ENCODE peak calls at places on chromosome 11, in six cellular contexts. X, V, N, Z, S and F are unnamed samples. For H3K36me3, the result is how much of the 10 kb centered on the place peaks cover.

GRCh38 chr11:104944080-104944479 is 24.3 kb downstream of the CASP4 start:
- DNase-seq in S (no peak), Z (no peak), V (no peak), X (no peak), N (no peak), F (no peak)

GRCh38 chr11:113242767-113243397 is 71.5 kb upstream of the TTC12 start:
- DNase-seq in X (no peak), S (peak), N (peak), Z (no peak), V (no peak), F (no peak)

GRCh38 chr11:2750101-2750509 is 50.3 kb upstream of the KCNQ1OT1 start:
- DNase-seq in Z (no peak), S (peak), V (no peak), N (no peak), X (peak), F (no peak)

GRCh38 chr11:3799883-3800282 is 2.5 kb upstream of the NUP98 start:
- DNase-seq in Z (no peak), X (no peak), V (no peak), S (no peak), N (no peak), F (no peak)

GRCh38 chr11:34276465-34276864 is 81.3 kb downstream of the ABTB2 start:
- DNase-seq in Z (no peak), X (no peak), V (no peak), N (no peak), S (no peak), F (no peak)

GRCh38 chr11:111541209-111542061 is 915 bp downstream of the LAYN start:
- DNase-seq in X (peak), V (no peak), S (peak), Z (peak), N (peak), F (peak)

GRCh38 chr11:26865703-26866102 is 128.2 kb upstream of the FIBIN start:
- DNase-seq in X (no peak), N (no peak), S (no peak), Z (no peak), V (no peak), F (no peak)

GRCh38 chr11:86798988-86799387 is 1.4 kb upstream of the PRSS23 start:
- DNase-seq in S (no peak), Z (no peak), X (no peak), V (no peak), N (no peak), F (no peak)

GRCh38 chr11:124536520-124536919 is 6.9 kb downstream of the OR8B12 start:
- DNase-seq in N (peak), S (peak), Z (no peak), V (no peak), X (peak), F (peak)

GRCh38 chr11:87840786-87841185 is 334.5 kb downstream of the RAB38 start:
- DNase-seq in S (no peak), N (peak), Z (no peak), X (no peak), V (no peak), F (no peak)
- H3K4me3 ChIP-seq in S (no peak), N (no peak), Z (no peak), X (no peak), V (no peak), F (no peak)

GRCh38 chr11:107801641-107802040 is 56.9 kb downstream of the SLC35F2 start:
- DNase-seq in S (no peak), Z (no peak), X (no peak), N (no peak), V (no peak), F (no peak)

GRCh38 chr11:107808526-107808925 is 50.1 kb downstream of the SLC35F2 start:
- DNase-seq in X (no peak), V (no peak), S (no peak), N (no peak), Z (no peak), F (no peak)

GRCh38 chr11:107799245-107799859 is 59.2 kb downstream of the SLC35F2 start:
- DNase-seq in X (peak), S (peak), N (peak), V (peak), Z (peak), F (peak)

GRCh38 chr11:107804219-107804618 is 54.4 kb downstream of the SLC35F2 start:
- DNase-seq in N (no peak), V (no peak), S (no peak), X (no peak), Z (no peak), F (no peak)
- H3K36me3 ChIP-seq in N (under half), V (under half), S (under half), X (under half), Z (under half), F (under half)

GRCh38 chr11:63683133-63683991 is 2.1 kb downstream of the RTN3 start:
- DNase-seq in Z (no peak), V (no peak), X (no peak), N (no peak), S (no peak), F (no peak)
- H3K4me3 ChIP-seq in Z (peak), V (peak), X (peak), N (peak), S (no peak), F (peak)

GRCh38 chr11:65623177-65623576 is 7.6 kb downstream of the PCNX3 start:
- DNase-seq in N (no peak), X (no peak), Z (no peak), S (no peak), V (no peak), F (no peak)

GRCh38 chr11:65625628-65626342 is 10.2 kb downstream of the PCNX3 start:
- DNase-seq in S (peak), N (no peak), X (peak), Z (peak), V (peak), F (peak)

GRCh38 chr11:65623852-65624616 is 8.5 kb downstream of the PCNX3 start:
- DNase-seq in X (no peak), V (no peak), N (no peak), S (no peak), Z (no peak), F (no peak)

GRCh38 chr11:65627202-65627601 is 10.7 kb upstream of the SIPA1 start:
- DNase-seq in V (no peak), X (no peak), Z (no peak), S (no peak), N (no peak), F (no peak)

GRCh38 chr11:65624931-65625627 is 9.5 kb downstream of the PCNX3 start:
- DNase-seq in N (no peak), Z (no peak), X (no peak), V (no peak), S (no peak), F (no peak)
- H3K36me3 ChIP-seq in N (under half), Z (half or more), X (under half), V (half or more), S (under half), F (under half)

GRCh38 chr11:61131586-61131985 is 29.3 kb downstream of the CD5 start:
- DNase-seq in Z (no peak), V (no peak), S (no peak), X (no peak), N (no peak), F (no peak)
- H3K4me3 ChIP-seq in Z (no peak), V (no peak), S (no peak), X (no peak), N (no peak), F (no peak)

DNA sequence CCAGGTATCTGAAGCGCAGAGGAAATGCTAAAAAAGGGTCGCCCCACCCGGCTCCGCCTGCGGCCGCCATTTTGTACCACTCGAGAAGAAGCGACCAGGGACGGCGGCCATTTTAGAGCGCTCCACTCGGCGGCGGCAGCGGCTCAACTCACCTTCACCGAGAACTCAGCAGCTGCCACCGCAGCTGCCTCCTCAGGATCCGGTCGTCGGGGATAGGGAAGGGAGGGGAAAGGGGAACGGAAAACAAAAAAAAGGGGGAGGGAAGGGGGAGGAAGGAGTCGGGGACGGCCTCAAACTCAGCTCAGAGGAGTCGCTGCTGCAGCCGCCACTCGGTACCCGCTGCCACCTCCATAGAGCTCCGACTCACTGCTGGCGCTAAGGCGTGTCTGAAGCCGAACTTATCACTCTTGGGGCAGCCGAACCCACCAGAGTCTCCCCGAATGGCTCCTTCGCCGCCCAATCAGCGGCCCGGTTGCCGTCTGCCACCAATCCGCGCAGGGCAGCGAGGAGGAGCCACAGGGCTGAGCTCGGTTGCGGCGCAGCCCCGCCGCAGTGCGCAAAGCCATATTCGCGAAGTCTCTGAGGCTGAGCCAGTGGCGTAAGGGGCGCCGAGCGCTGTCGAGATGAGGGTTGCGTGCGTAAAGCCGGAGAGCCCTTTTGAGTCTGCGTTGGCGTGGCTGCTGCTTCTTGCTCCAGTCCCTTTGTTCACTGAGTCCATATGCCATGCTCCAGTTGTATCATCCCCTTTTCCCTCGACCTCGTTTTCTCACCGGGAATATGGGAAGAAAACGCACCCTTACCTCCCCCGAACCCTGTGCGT is at the start of gene EIF4G2:
- DNase-seq in Z (peak), V (peak), S (peak), N (peak), X (peak), F (peak)
- H3K36me3 ChIP-seq in Z (under half), V (under half), S (under half), N (under half), X (under half), F (under half)

GRCh38 chr11:68117896-68118470 is 3.2 kb downstream of the CHKA start:
- DNase-seq in N (no peak), V (no peak), X (no peak), S (no peak), Z (no peak), F (peak)

GRCh38 chr11:68116892-68117435 is 4.2 kb downstream of the CHKA start:
- DNase-seq in S (no peak), Z (no peak), N (no peak), V (no peak), X (no peak), F (no peak)

GRCh38 chr11:68120212-68121066 is 749 bp downstream of the CHKA start:
- DNase-seq in S (peak), V (peak), Z (peak), N (no peak), X (peak), F (peak)

GRCh38 chr11:68121067-68121899 is at the start of gene CHKA:
- DNase-seq in Z (peak), V (peak), X (peak), S (peak), N (peak), F (peak)

GRCh38 chr11:68118753-68119448 is 2.3 kb downstream of the CHKA start:
- DNase-seq in X (no peak), Z (no peak), V (no peak), N (no peak), S (peak), F (no peak)
- H3K4me3 ChIP-seq in X (no peak), Z (no peak), V (no peak), N (no peak), S (no peak), F (no peak)

GRCh38 chr11:44579172-44579804 is 13.8 kb downstream of the CD82 start:
- DNase-seq in V (no peak), X (no peak), S (no peak), N (no peak), Z (no peak), F (peak)

GRCh38 chr11:44575962-44576361 is 10.5 kb downstream of the CD82 start:
- DNase-seq in Z (no peak), V (no peak), S (no peak), N (no peak), X (no peak), F (peak)

GRCh38 chr11:44575288-44575672 is 9.8 kb downstream of the CD82 start:
- DNase-seq in X (no peak), N (peak), S (no peak), V (no peak), Z (peak), F (no peak)

GRCh38 chr11:44577231-44577834 is 11.9 kb downstream of the CD82 start:
- DNase-seq in X (peak), S (no peak), Z (peak), V (no peak), N (peak), F (peak)

DNA sequence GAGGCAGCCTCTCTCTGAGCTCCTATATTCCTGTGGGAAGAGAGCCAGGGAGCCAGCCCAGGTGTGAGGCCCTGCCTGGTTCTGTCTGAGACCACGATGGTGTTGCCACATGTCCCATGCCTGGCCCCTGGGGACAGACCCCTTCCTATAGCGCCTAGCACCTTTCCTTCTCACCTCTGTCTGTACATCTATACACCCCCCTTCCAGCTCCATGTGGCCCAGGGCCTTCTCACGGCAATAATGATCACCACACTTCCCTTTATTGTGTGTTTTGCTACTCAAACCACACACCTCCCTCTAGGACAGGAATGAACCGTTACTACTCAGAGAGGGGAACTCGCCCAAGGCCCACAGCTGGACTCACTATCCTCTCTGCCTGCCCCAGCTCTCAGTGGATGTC is 12.8 kb downstream of the CD82 start:
- DNase-seq in S (no peak), V (no peak), X (peak), N (no peak), Z (no peak), F (no peak)
- H3K36me3 ChIP-seq in S (under half), V (under half), X (under half), N (under half), Z (under half), F (under half)